ENCODE peak calls at places on chromosomes 4 and X, in ten cellular contexts. B, K, V, G, W, O, U, J, C and T are unnamed samples.

GRCh38 chr4:26000274-26000950 is 86.4 kb downstream of the SMIM20 start:
- DNase-seq in J (no peak), U (no peak), B (no peak), W (no peak), K (no peak), C (no peak), O (peak; percentile 3), V (no peak), G (no peak), T (no peak)

GRCh38 chrX:40996886-40997530 is 88.2 kb upstream of the USP9X start:
- DNase-seq in V (no peak), B (no peak), K (peak; percentile 6), W (peak; percentile 31), C (peak; percentile 78), J (no peak), U (no peak), G (peak; percentile 76), O (peak; percentile 48), T (no peak)

GRCh38 chr4:155600246-155600645 is 66.4 kb upstream of the GUCY1A1 start:
- DNase-seq in B (no peak), J (no peak), U (no peak), G (no peak), K (no peak), V (no peak), W (no peak), C (no peak), O (no peak), T (no peak)

GRCh38 chr4:8704632-8705031 is 112.1 kb downstream of the CPZ start:
- DNase-seq in O (no peak), C (no peak), K (no peak), W (no peak), G (no peak), U (no peak), J (no peak), B (peak; percentile 31), V (no peak), T (no peak)

GRCh38 chr4:112173593-112174559 is 28.6 kb downstream of the FAM241A start:
- DNase-seq in U (no peak), C (no peak), V (no peak), G (no peak), J (no peak), B (no peak), W (no peak), K (peak; percentile 54), O (no peak), T (no peak)

GRCh38 chr4:115260195-115260594 is 146.8 kb upstream of the NDST4 start:
- DNase-seq in W (no peak), V (no peak), U (no peak), J (no peak), K (no peak), C (no peak), G (no peak), O (no peak), B (no peak), T (no peak)

GRCh38 chrX:1111543-1112300 is 100.7 kb downstream of the CRLF2 start:
- DNase-seq in W (no peak), C (no peak), B (no peak), V (no peak), K (no peak), U (no peak), J (no peak), G (peak; percentile 26), O (no peak), T (peak; percentile 19)

GRCh38 chrX:111490683-111491082 is 20.8 kb upstream of the SERTM2 start:
- DNase-seq in C (no peak), J (no peak), U (no peak), K (no peak), W (no peak), B (no peak), V (no peak), O (no peak), G (no peak), T (no peak)

GRCh38 chrX:46251755-46252154 is 293.5 kb downstream of the ZNF674 start:
- DNase-seq in K (peak; percentile 68), C (peak; percentile 43), U (no peak), O (peak; percentile 37), J (no peak), G (no peak), B (no peak), W (peak; percentile 12), V (no peak), T (no peak)

GRCh38 chr4:159117968-159118367 is 15.1 kb downstream of the RAPGEF2 start:
- DNase-seq in B (no peak), G (no peak), V (no peak), C (no peak), J (no peak), K (no peak), O (no peak), W (no peak), U (no peak), T (no peak)

GRCh38 chrX:71661919-71662318 is 5.4 kb upstream of the LOC101059915 start:
- DNase-seq in O (no peak), U (no peak), K (no peak), B (no peak), V (no peak), G (no peak), J (no peak), W (no peak), C (no peak), T (no peak)

GRCh38 chr4:71255966-71256365 is 82.9 kb upstream of the SLC4A4 start:
- DNase-seq in W (no peak), V (no peak), C (no peak), K (no peak), U (no peak), B (no peak), O (no peak), J (no peak), G (no peak), T (no peak)

GRCh38 chr4:186021461-186022167 is 47.3 kb upstream of the TLR3 start:
- DNase-seq in B (no peak), K (peak; percentile 43), W (no peak), J (no peak), V (no peak), C (peak; percentile 21), U (peak; percentile 82), G (peak; percentile 44), O (peak; percentile 69), T (peak; percentile 45)

GRCh38 chr4:38150021-38150671 is 189.9 kb downstream of the PTTG2 start:
- DNase-seq in W (no peak), K (no peak), G (no peak), C (no peak), O (peak; percentile 60), B (no peak), J (no peak), U (no peak), V (no peak), T (no peak)

GRCh38 chr4:23957465-23957864 is 67.6 kb upstream of the PPARGC1A start:
- DNase-seq in C (no peak), W (no peak), O (no peak), G (no peak), B (no peak), K (no peak), V (no peak), U (no peak), J (no peak), T (no peak)
- TF ChIP-seq CTCF in C (no peak), W (no peak), O (no peak), G (no peak), B (no peak), K (no peak), V (no peak), U (no peak), J (no peak), T (no peak)

DNA sequence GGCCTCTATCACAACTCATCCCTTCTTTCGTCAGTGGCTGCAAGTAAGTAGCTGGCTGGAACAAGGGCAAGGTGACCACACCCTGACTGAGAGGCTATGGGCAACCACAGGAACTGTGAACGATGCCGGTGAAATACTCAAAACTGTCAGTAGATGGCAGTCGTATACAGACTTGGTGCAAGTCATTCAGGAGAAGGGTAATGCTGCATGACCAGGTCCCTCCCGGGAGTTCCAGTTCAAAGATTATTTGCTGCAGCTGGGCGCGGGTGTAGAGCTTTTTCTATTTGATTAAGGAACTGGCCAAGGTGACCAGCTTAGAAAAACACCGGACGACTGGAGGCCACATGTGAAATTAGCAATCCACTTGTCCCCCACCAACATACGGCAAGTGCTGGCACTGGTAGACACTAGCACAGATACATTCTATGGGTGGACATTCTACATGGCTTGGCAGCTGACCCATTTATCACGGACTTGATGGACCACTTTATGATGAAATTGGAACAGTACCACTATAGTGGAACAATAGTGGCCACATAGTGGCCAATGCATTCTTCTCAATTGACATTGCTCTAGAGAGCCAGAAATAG is 726.6 kb downstream of the TRAM1L1 start:
- DNase-seq in W (peak; percentile 29), B (no peak), C (peak; percentile 75), V (peak; percentile 41), K (peak; percentile 63), U (peak; percentile 89), J (peak; percentile 59), O (peak; percentile 90), G (peak; percentile 55), T (peak; percentile 70)
- TF ChIP-seq CTCF in W (peak; percentile 44), B (no peak), C (peak; percentile 38), V (peak; percentile 59), K (peak; percentile 63), U (peak; percentile 76), J (peak; percentile 67), O (peak; percentile 78), G (peak; percentile 76), T (peak; percentile 65)

DNA sequence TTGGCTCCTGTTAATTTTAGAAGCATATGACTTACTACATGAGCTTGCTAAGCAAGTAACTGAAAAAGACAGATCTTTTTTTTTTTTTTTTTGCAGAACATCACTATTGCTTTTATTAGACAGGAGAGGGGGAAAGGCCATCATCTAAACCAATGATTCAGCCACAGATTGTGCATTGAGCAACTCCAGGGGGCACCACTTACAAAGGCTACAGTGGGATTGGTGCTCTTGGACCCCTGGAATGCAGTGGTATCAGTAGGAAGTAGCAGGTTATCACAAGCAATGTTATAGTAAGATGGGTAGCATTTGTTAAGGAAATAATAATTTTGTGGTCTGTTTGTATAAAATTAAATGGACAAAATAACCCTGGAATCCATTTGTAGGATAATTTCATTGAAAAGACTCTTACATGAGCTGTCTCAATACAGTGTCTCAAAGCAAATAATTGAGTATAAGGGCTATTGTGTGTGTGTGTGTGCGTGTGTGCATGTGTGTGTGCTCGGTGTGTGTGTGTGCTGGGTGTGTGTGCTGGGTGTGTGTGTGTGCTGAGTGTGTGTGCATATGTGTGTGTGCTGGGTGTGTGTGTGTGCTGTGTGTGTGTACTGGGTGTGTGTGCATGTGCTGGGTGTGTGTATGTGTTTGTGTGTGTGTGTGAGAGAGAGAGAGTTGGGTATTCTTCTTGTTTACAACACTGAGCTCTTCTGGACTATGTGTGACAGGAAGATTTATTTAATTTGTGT is 296.3 kb downstream of the PCDH7 start:
- DNase-seq in V (no peak), B (no peak), W (no peak), J (no peak), K (no peak), O (no peak), C (no peak), U (no peak), G (no peak), T (no peak)
- TF ChIP-seq CTCF in V (no peak), B (no peak), W (no peak), J (no peak), K (no peak), O (no peak), C (no peak), U (no peak), G (no peak), T (no peak)

DNA sequence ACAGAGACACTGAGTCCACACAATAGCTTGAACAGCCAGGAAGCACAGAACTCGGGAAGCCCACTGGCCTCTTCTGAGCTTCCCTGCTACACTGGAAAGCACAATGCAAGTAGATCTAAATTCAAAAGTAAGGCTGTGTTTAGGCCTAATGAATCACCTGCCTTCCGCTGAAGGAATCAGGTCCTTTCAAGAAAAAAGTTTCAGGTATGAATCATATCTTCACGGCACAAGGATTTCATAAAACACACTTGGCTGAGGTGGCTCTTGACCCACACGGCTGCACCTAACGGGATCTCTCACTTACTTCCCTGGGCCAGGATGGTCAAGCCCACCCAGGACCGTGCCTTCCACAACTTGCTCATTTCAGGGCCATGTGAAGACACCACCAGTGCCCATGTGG is 59.3 kb downstream of the IRF2 start:
- DNase-seq in U (no peak), V (no peak), G (no peak), J (no peak), B (no peak), K (peak; percentile 70), O (no peak), C (no peak), W (no peak), T (no peak)
- TF ChIP-seq CTCF in U (no peak), V (no peak), G (no peak), J (no peak), B (no peak), K (no peak), O (no peak), C (no peak), W (no peak), T (no peak)